ENCODE peak calls at places on chromosomes 13 and 19, in eight cellular contexts. E is M059J; N is activated CD4-positive, alpha-beta T cell treated with anti-CD3 and anti-CD28 coated beads, Interleukin-2, amount 10 ng/mL, durations not matched to agents 7 days and 5 days; X is fibroblast of the conjunctiva; I is C1 segment of cervical spinal cord; Y is endothelial cell; H is HFF-Myc; F is H7. D is an unnamed sample.

GRCh38 chr13:110772091-110772984 is 58.8 kb downstream of the ING1 start:
- DNase-seq in E (peak), N (no peak), X (no peak), I (no peak), Y (no peak), H (no peak), F (no peak), D (no peak)

GRCh38 chr19:13765395-13766094 is 1.2 kb downstream of the MRI1 start:
- DNase-seq in E (no peak), N (no peak), X (no peak), I (no peak), Y (no peak), H (no peak), F (peak), D (no peak)

GRCh38 chr13:26707122-26708006 is 53.2 kb downstream of the GPR12 start:
- DNase-seq in E (peak), N (peak), X (peak), I (no peak), Y (peak), H (peak), F (peak), D (no peak)

GRCh38 chr19:8251025-8251472 is 41.9 kb downstream of the CERS4 start:
- DNase-seq in E (peak), N (no peak), X (no peak), I (no peak), Y (no peak), H (no peak), F (peak), D (no peak)

GRCh38 chr13:20462533-20462915 is 63.1 kb downstream of the CRYL1 start:
- DNase-seq in E (no peak), N (no peak), X (no peak), I (no peak), Y (no peak), H (no peak), F (peak), D (no peak)

GRCh38 chr19:33376423-33376822 is 2.9 kb downstream of the CEBPG start:
- DNase-seq in E (peak), N (no peak), X (peak), I (no peak), Y (no peak), H (peak), F (no peak), D (no peak)

GRCh38 chr13:43411211-43411610 is 375.6 kb downstream of the ENOX1 start:
- DNase-seq in E (no peak), N (no peak), X (no peak), I (no peak), Y (no peak), H (no peak), F (no peak), D (no peak)

GRCh38 chr13:113737803-113738202 is 21.2 kb upstream of the TMEM255B start:
- DNase-seq in E (no peak), N (no peak), X (no peak), I (no peak), Y (no peak), H (no peak), F (no peak), D (no peak)

GRCh38 chr19:57362419-57362818 is 932 bp upstream of the TRAPPC2B start:
- DNase-seq in E (no peak), N (no peak), X (no peak), I (no peak), Y (no peak), H (no peak), F (no peak), D (no peak)

GRCh38 chr13:32642316-32642715 is 56.1 kb downstream of the PDS5B start:
- DNase-seq in E (no peak), N (no peak), X (no peak), I (no peak), Y (no peak), H (no peak), F (no peak), D (no peak)

D was measured in T-helper 22 cell.